ENCODE peak calls at places on chromosomes 7 and 10, in five cellular contexts. O, I, Z, G and F are unnamed samples.

GRCh38 chr7:47337021-47337492 is 244.9 kb downstream of the TNS3 start:
- DNase-seq in Z (no peak), G (no peak), I (no peak), O (no peak), F (no peak)

GRCh38 chr7:128875523-128875948 is 12.9 kb downstream of the ATP6V1F start:
- DNase-seq in I (no peak), O (no peak), Z (no peak), G (no peak), F (no peak)

GRCh38 chr10:22379059-22379458 is 33.8 kb downstream of the SPAG6 start:
- DNase-seq in I (no peak), O (no peak), Z (no peak), G (no peak), F (no peak)

GRCh38 chr7:105269397-105269796 is 119.3 kb downstream of the SRPK2 start:
- DNase-seq in Z (peak), O (no peak), G (no peak), I (no peak), F (no peak)

GRCh38 chr7:82810558-82811259 is 352.0 kb downstream of the PCLO start:
- DNase-seq in O (no peak), I (peak), G (no peak), Z (no peak), F (peak)

GRCh38 chr10:118545381-118545780 is 50.1 kb downstream of the PRLHR start:
- DNase-seq in G (no peak), I (no peak), Z (no peak), O (no peak), F (no peak)

GRCh38 chr10:32629910-32630309 is 184.0 kb downstream of the CCDC7 start:
- DNase-seq in Z (no peak), G (no peak), O (no peak), I (no peak), F (no peak)

GRCh38 chr7:155919400-155920067 is 107.3 kb upstream of the SHH start:
- DNase-seq in I (no peak), O (no peak), Z (no peak), G (no peak), F (no peak)

GRCh38 chr10:62045765-62046521 is 144.4 kb downstream of the ARID5B start:
- DNase-seq in G (no peak), I (peak), O (no peak), Z (no peak), F (no peak)

GRCh38 chr10:86256690-86257315 is 109.8 kb downstream of the GRID1 start:
- DNase-seq in O (no peak), G (no peak), Z (no peak), I (no peak), F (no peak)

GRCh38 chr10:110214380-110214826 is 7.0 kb downstream of the MXI1 start:
- DNase-seq in Z (no peak), G (no peak), O (no peak), I (peak), F (no peak)

GRCh38 chr7:5699951-5700384 is 81.5 kb downstream of the RNF216 start:
- DNase-seq in I (no peak), O (peak), Z (peak), G (peak), F (no peak)

GRCh38 chr7:145916776-145917175 is 199.8 kb upstream of the CNTNAP2 start:
- DNase-seq in Z (no peak), I (no peak), O (no peak), G (no peak), F (no peak)

GRCh38 chr10:112184379-112184778 is 814 bp upstream of the GPAM start:
- DNase-seq in G (no peak), I (no peak), Z (no peak), O (no peak), F (no peak)

GRCh38 chr7:2253021-2253420 is 11.0 kb downstream of the NUDT1 start:
- DNase-seq in O (no peak), G (no peak), I (no peak), Z (no peak), F (no peak)

GRCh38 chr7:120944826-120945562 is 5.6 kb upstream of the ING3 start:
- DNase-seq in I (no peak), G (no peak), Z (no peak), O (no peak), F (no peak)

GRCh38 chr10:131983780-131984179 is 2.1 kb upstream of the BNIP3 start:
- DNase-seq in O (no peak), Z (no peak), G (no peak), I (peak), F (no peak)

GRCh38 chr7:129308047-129308446 is 83.2 kb downstream of the AHCYL2 start:
- DNase-seq in I (no peak), Z (no peak), G (no peak), O (no peak), F (no peak)

GRCh38 chr7:109950256-109950655 is 1140.7 kb upstream of the LRRN3 start:
- DNase-seq in Z (no peak), G (no peak), O (no peak), I (no peak), F (no peak)

GRCh38 chr10:11986593-11987216 is 55.9 kb downstream of the UPF2 start:
- DNase-seq in G (peak), O (peak), I (peak), Z (peak), F (peak)

GRCh38 chr10:125871341-125871740 is 9.8 kb downstream of the DHX32 start:
- DNase-seq in G (no peak), I (peak), O (no peak), Z (no peak), F (no peak)

GRCh38 chr7:34315032-34315431 is 343.0 kb upstream of the NPSR1 start:
- DNase-seq in Z (no peak), O (no peak), G (no peak), I (no peak), F (no peak)

GRCh38 chr10:34194259-34194658 is 620.8 kb downstream of the PARD3 start:
- DNase-seq in G (no peak), O (no peak), Z (no peak), I (peak), F (no peak)

GRCh38 chr7:90345548-90346319 is 782 bp upstream of the GTPBP10 start:
- DNase-seq in G (no peak), Z (peak), I (no peak), O (no peak), F (no peak)

GRCh38 chr10:2839081-2839725 is 228.1 kb upstream of the PFKP start:
- DNase-seq in I (no peak), G (no peak), Z (no peak), O (no peak), F (peak)

GRCh38 chr7:112001089-112001826 is 204.9 kb downstream of the DOCK4 start:
- DNase-seq in Z (no peak), I (no peak), G (no peak), O (no peak), F (no peak)

GRCh38 chr10:8146650-8147049 is 92.2 kb downstream of the GATA3 start:
- DNase-seq in Z (no peak), O (no peak), G (no peak), I (no peak), F (no peak)

GRCh38 chr10:28533571-28534304 is 820 bp downstream of the WAC start:
- DNase-seq in G (peak), I (no peak), Z (peak), O (peak), F (peak)

GRCh38 chr7:144404911-144405310 is 1.4 kb upstream of the NOBOX start:
- DNase-seq in O (no peak), G (no peak), Z (no peak), I (no peak), F (no peak)

GRCh38 chr10:11163990-11164805 is 146.5 kb downstream of the CELF2 start:
- DNase-seq in Z (no peak), O (no peak), I (no peak), G (no peak), F (no peak)

GRCh38 chr7:43694399-43694748 is 34.9 kb downstream of the COA1 start:
- DNase-seq in O (no peak), Z (no peak), I (peak), G (no peak), F (no peak)

GRCh38 chr7:84331665-84332064 is 137.1 kb upstream of the SEMA3A start:
- DNase-seq in O (no peak), I (no peak), G (no peak), Z (no peak), F (no peak)

GRCh38 chr7:120218702-120219101 is 54.3 kb upstream of the KCND2 start:
- DNase-seq in Z (no peak), O (no peak), I (no peak), G (no peak), F (no peak)

GRCh38 chr10:48526846-48527505 is 77.9 kb downstream of the ARHGAP22 start:
- DNase-seq in Z (no peak), G (no peak), O (no peak), I (no peak), F (no peak)